ENCODE peak calls at places on chromosomes 5 and 9, in four cellular contexts. L is activated CD8-positive, alpha-beta T cell treated with anti-CD3 and anti-CD28 coated beads for 36 hours; Q is right lobe of liver; W is stomach. R is an unnamed sample.

GRCh38 chr5:102130386-102130785 is 165.7 kb downstream of the SLCO4C1 start:
- DNase-seq in Q (no peak), W (no peak), L (no peak), R (no peak)

GRCh38 chr9:83775932-83776331 is 41.6 kb downstream of the GKAP1 start:
- DNase-seq in W (no peak), L (no peak), Q (no peak), R (no peak)

GRCh38 chr9:114053246-114054005 is 24.7 kb downstream of the AMBP start:
- DNase-seq in L (no peak), Q (no peak), W (peak), R (no peak)

GRCh38 chr5:143985832-143986485 is 174.0 kb downstream of the HMHB1 start:
- DNase-seq in L (no peak), W (no peak), Q (no peak), R (no peak)

GRCh38 chr9:110116543-110116885 is 91.4 kb downstream of the C9orf152 start:
- DNase-seq in Q (no peak), W (no peak), L (no peak), R (no peak)

GRCh38 chr9:107597743-107598217 is 108.2 kb upstream of the KLF4 start:
- DNase-seq in L (no peak), Q (peak), W (no peak), R (no peak)

GRCh38 chr5:72179816-72180440 is 72.7 kb downstream of the MAP1B start:
- DNase-seq in Q (no peak), W (no peak), L (no peak), R (no peak)

GRCh38 chr9:93071464-93071863 is 13.0 kb downstream of the SUSD3 start:
- DNase-seq in L (peak), W (no peak), Q (no peak), R (no peak)

GRCh38 chr5:56080375-56081052 is 85.8 kb upstream of the IL6ST start:
- DNase-seq in Q (no peak), L (peak), W (no peak), R (no peak)

GRCh38 chr9:37747271-37747753 is 6.3 kb upstream of the TRMT10B start:
- DNase-seq in Q (peak), W (peak), L (peak), R (peak)

GRCh38 chr5:133049726-133050048 is 2.1 kb upstream of the HSPA4 start:
- DNase-seq in Q (no peak), W (no peak), L (no peak), R (no peak)

GRCh38 chr5:14435481-14435880 is 146.1 kb upstream of the OTULINL start:
- DNase-seq in Q (no peak), W (no peak), L (no peak), R (no peak)

GRCh38 chr9:109856785-109857184 is 76.8 kb downstream of the PALM2AKAP2 start:
- DNase-seq in W (no peak), Q (no peak), L (no peak), R (no peak)

GRCh38 chr5:145976431-145977155 is 40.2 kb downstream of the SH3RF2 start:
- DNase-seq in Q (no peak), L (no peak), W (no peak), R (no peak)

GRCh38 chr5:56852228-56853000 is 37.1 kb downstream of the MAP3K1 start:
- DNase-seq in W (no peak), L (no peak), Q (no peak), R (no peak)

GRCh38 chr5:76642390-76643040 is 19.3 kb upstream of the F2RL2 start:
- DNase-seq in Q (no peak), L (no peak), W (no peak), R (no peak)

GRCh38 chr5:152532714-152533113 is 127.6 kb upstream of the NMUR2 start:
- DNase-seq in L (no peak), Q (no peak), W (no peak), R (no peak)

DNA sequence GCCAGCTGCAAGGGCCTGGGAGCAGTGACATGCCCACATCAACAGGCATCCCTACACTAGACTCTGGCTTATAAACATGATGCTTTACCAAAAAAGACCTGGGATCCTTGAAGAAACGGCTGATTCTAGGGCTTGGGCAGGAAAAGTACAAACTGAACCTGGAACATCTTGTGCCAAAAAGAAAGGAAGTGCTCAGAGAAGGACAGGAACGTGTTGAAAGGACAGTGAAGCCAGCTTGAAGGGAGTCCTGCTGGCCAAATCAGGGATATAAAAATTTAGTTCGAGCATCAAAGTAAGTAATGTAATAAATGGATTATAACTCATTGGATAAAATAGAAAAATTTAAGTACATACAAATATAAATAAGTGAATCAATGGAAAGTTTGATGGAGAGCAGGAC is 58.1 kb downstream of the ALDH7A1 start:
- DNase-seq in Q (no peak), W (no peak), L (no peak), R (no peak)
- TF ChIP-seq CTCF in Q (no peak), W (no peak), L (no peak), R (no peak)

GRCh38 chr9:76987594-76988200 is 31.8 kb upstream of the FOXB2 start:
- DNase-seq in W (no peak), L (peak), Q (no peak), R (peak)
- TF ChIP-seq CTCF in W (no peak), L (peak), Q (peak), R (peak)

GRCh38 chr9:86046080-86046636 is 53.2 kb downstream of the GOLM1 start:
- DNase-seq in Q (no peak), W (no peak), L (no peak), R (no peak)

GRCh38 chr9:86043586-86043985 is 55.8 kb downstream of the GOLM1 start:
- DNase-seq in L (no peak), W (no peak), Q (no peak), R (no peak)

GRCh38 chr9:86042226-86042625 is 57.1 kb downstream of the GOLM1 start:
- DNase-seq in Q (no peak), L (no peak), W (no peak), R (no peak)

GRCh38 chr9:86045654-86046053 is 53.7 kb downstream of the GOLM1 start:
- DNase-seq in Q (no peak), W (no peak), L (no peak), R (no peak)

GRCh38 chr9:86043999-86044398 is 55.4 kb downstream of the GOLM1 start:
- DNase-seq in W (no peak), Q (no peak), L (no peak), R (no peak)
- TF ChIP-seq CTCF in W (no peak), Q (no peak), L (no peak), R (no peak)

GRCh38 chr9:87290241-87290700 is 207.4 kb upstream of the DAPK1 start:
- DNase-seq in W (no peak), Q (no peak), L (no peak), R (no peak)
- TF ChIP-seq CTCF in W (no peak), Q (no peak), L (no peak), R (no peak)

GRCh38 chr5:94442971-94443370 is 175.4 kb downstream of the KIAA0825 start:
- DNase-seq in Q (no peak), W (no peak), L (no peak), R (no peak)
- TF ChIP-seq CTCF in Q (no peak), W (no peak), L (no peak), R (no peak)

GRCh38 chr9:129182625-129183494 is 4.8 kb upstream of the IER5L start:
- DNase-seq in L (no peak), W (no peak), Q (peak), R (no peak)
- TF ChIP-seq CTCF in L (no peak), W (no peak), Q (peak), R (peak)

GRCh38 chr5:77946381-77947050 is 170.4 kb upstream of the TBCA start:
- DNase-seq in Q (no peak), L (no peak), W (no peak), R (no peak)
- TF ChIP-seq CTCF in Q (no peak), L (no peak), W (no peak), R (no peak)

R was measured in GM13977.